ENCODE peak calls at places on chromosomes 5 and 9, in five cellular contexts. D, S, R, W and T are unnamed samples.

GRCh38 chr5:177427919-177428573 is 1.6 kb downstream of the GRK6 start:
- DNase-seq in D (no peak), S (no peak), R (no peak), W (no peak), T (no peak)

GRCh38 chr9:6955251-6955921 is 197.6 kb downstream of the KDM4C start:
- DNase-seq in D (peak), S (peak), R (peak), W (peak), T (no peak)

GRCh38 chr5:171442287-171443042 is 23.0 kb downstream of the FGF18 start:
- DNase-seq in D (peak), S (peak), R (no peak), W (no peak), T (no peak)

GRCh38 chr5:763397-763796 is 21.1 kb downstream of the ZDHHC11B start:
- DNase-seq in D (no peak), S (no peak), R (no peak), W (no peak), T (no peak)

GRCh38 chr5:32329395-32329834 is 16.7 kb upstream of the MTMR12 start:
- DNase-seq in D (peak), S (peak), R (peak), W (peak), T (peak)

GRCh38 chr9:107751522-107752235 is 262.1 kb upstream of the KLF4 start:
- DNase-seq in D (peak), S (peak), R (no peak), W (no peak), T (peak)

GRCh38 chr5:175842947-175843793 is 28.2 kb upstream of the CPLX2 start:
- DNase-seq in D (peak), S (peak), R (peak), W (peak), T (peak)

GRCh38 chr9:17795708-17796107 is 216.8 kb downstream of the SH3GL2 start:
- DNase-seq in D (no peak), S (no peak), R (no peak), W (no peak), T (no peak)

GRCh38 chr5:103667068-103667467 is 104.5 kb upstream of the NUDT12 start:
- DNase-seq in D (peak), S (peak), R (no peak), W (no peak), T (peak)

GRCh38 chr5:179805529-179806249 is 977 bp downstream of the MGAT4B start:
- DNase-seq in D (peak), S (no peak), R (peak), W (no peak), T (peak)

GRCh38 chr5:139383275-139383992 is at the start of gene SLC23A1:
- DNase-seq in D (no peak), S (peak), R (no peak), W (no peak), T (no peak)

GRCh38 chr5:145943674-145944121 is 7.3 kb downstream of the SH3RF2 start:
- DNase-seq in D (peak), S (peak), R (no peak), W (no peak), T (peak)

GRCh38 chr9:4228606-4229005 is 71.3 kb downstream of the GLIS3 start:
- DNase-seq in D (peak), S (peak), R (no peak), W (no peak), T (peak)

GRCh38 chr5:83374547-83374946 is 97.0 kb upstream of the VCAN start:
- DNase-seq in D (peak), S (peak), R (no peak), W (no peak), T (no peak)

GRCh38 chr5:139243425-139243965 is 45.3 kb upstream of the SIL1 start:
- DNase-seq in D (peak), S (peak), R (no peak), W (no peak), T (no peak)

GRCh38 chr5:115888027-115888426 is 46.3 kb downstream of the AP3S1 start:
- DNase-seq in D (peak), S (peak), R (no peak), W (no peak), T (no peak)

GRCh38 chr9:77851862-77852602 is 179.6 kb downstream of the GNAQ start:
- DNase-seq in D (no peak), S (no peak), R (no peak), W (no peak), T (no peak)

GRCh38 chr9:120307599-120307998 is 272.4 kb downstream of the CDK5RAP2 start:
- DNase-seq in D (no peak), S (no peak), R (no peak), W (no peak), T (no peak)

GRCh38 chr9:136571525-136571924 is 25.7 kb upstream of the NOTCH1 start:
- DNase-seq in D (no peak), S (no peak), R (no peak), W (no peak), T (no peak)

GRCh38 chr5:98214240-98215051 is 559.0 kb upstream of the RGMB start:
- DNase-seq in D (peak), S (peak), R (peak), W (no peak), T (peak)

GRCh38 chr5:146662229-146662628 is 146.2 kb upstream of the GPR151 start:
- DNase-seq in D (peak), S (no peak), R (no peak), W (no peak), T (peak)

GRCh38 chr9:626591-626990 is 214.9 kb upstream of the DMRT1 start:
- DNase-seq in D (peak), S (no peak), R (no peak), W (no peak), T (no peak)

GRCh38 chr5:144484124-144484897 is 313.6 kb downstream of the KCTD16 start:
- DNase-seq in D (peak), S (peak), R (no peak), W (no peak), T (peak)

GRCh38 chr9:94757158-94757557 is 30.7 kb downstream of the AOPEP start:
- DNase-seq in D (no peak), S (peak), R (no peak), W (no peak), T (no peak)

GRCh38 chr5:172885594-172886340 is 51.7 kb downstream of the ERGIC1 start:
- DNase-seq in D (no peak), S (no peak), R (no peak), W (no peak), T (no peak)

GRCh38 chr5:33316773-33317172 is 124.0 kb upstream of the TARS1 start:
- DNase-seq in D (peak), S (peak), R (no peak), W (no peak), T (peak)

GRCh38 chr5:131630208-131630962 is 4.6 kb downstream of the RAPGEF6 start:
- DNase-seq in D (no peak), S (no peak), R (no peak), W (no peak), T (peak)

GRCh38 chr5:149397530-149397929 is 18.4 kb upstream of the IL17B start:
- DNase-seq in D (peak), S (peak), R (no peak), W (no peak), T (no peak)

GRCh38 chr5:172782169-172783039 is 11.4 kb upstream of the DUSP1 start:
- DNase-seq in D (peak), S (peak), R (no peak), W (no peak), T (peak)

GRCh38 chr5:74409737-74410136 is 230.8 kb downstream of the ENC1 start:
- DNase-seq in D (no peak), S (no peak), R (no peak), W (no peak), T (no peak)

GRCh38 chr9:128683340-128684064 is 5.5 kb upstream of the SET start:
- DNase-seq in D (peak), S (peak), R (peak), W (peak), T (peak)
- H3K9ac ChIP-seq in D (peak), S (peak), R (peak), W (peak), T (peak)

GRCh38 chr5:80216096-80216495 is 39.8 kb downstream of the SERINC5 start:
- DNase-seq in D (no peak), S (no peak), R (no peak), W (no peak), T (no peak)
- H3K4me3 ChIP-seq in D (no peak), S (no peak), R (no peak), W (no peak), T (no peak)

GRCh38 chr5:125257057-125257970 is 510.9 kb upstream of the ZNF608 start:
- DNase-seq in D (peak), S (peak), R (no peak), W (peak), T (no peak)
- H3K9ac ChIP-seq in D (no peak), S (no peak), R (no peak), W (no peak), T (no peak)

GRCh38 chr5:61417345-61417744 is 85.3 kb downstream of the ZSWIM6 start:
- DNase-seq in D (no peak), S (no peak), R (no peak), W (no peak), T (no peak)

GRCh38 chr5:61417851-61418250 is 85.8 kb downstream of the ZSWIM6 start:
- DNase-seq in D (no peak), S (no peak), R (no peak), W (no peak), T (no peak)

GRCh38 chr5:61416410-61416809 is 84.4 kb downstream of the ZSWIM6 start:
- DNase-seq in D (no peak), S (no peak), R (peak), W (no peak), T (no peak)

GRCh38 chr5:61414806-61415205 is 82.7 kb downstream of the ZSWIM6 start:
- DNase-seq in D (no peak), S (no peak), R (peak), W (no peak), T (no peak)

DNA sequence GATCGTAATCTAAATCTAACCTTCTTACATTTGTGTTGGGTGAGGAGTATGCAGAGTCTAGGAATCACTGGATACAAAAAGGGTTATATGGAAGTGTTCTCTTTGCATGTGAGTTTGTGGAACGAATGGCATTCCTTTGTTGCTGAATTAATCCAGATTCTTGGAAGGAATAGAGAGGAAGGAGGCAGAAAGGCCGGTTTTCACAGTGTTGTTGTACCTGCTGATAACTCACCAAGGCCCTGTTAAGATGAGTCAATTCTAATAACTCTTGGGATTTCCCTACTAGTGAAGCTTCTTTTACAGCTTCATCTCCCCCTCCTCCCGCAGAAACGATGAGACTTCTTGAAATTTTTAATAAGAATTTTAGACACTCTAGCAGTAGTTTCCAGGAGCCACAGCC is 84.0 kb downstream of the ZSWIM6 start:
- DNase-seq in D (no peak), S (peak), R (peak), W (peak), T (peak)
- H3K4me3 ChIP-seq in D (no peak), S (no peak), R (peak), W (no peak), T (no peak)